ENCODE peak calls at places on chromosomes 6 and 20, in four cellular contexts. Z, C, N and I are unnamed samples. For H3K27me3, the result is how much of the 10 kb centered on the place peaks cover.

GRCh38 chr20:37360515-37361115 is 14.7 kb downstream of the SRC start:
- DNase-seq in Z (no peak), C (no peak), N (no peak), I (peak)

GRCh38 chr6:109491207-109491938 is 8.4 kb upstream of the ZBTB24 start:
- DNase-seq in Z (no peak), C (no peak), N (peak), I (no peak)

GRCh38 chr6:21263531-21264287 is 329.8 kb upstream of the SOX4 start:
- DNase-seq in Z (no peak), C (no peak), N (no peak), I (no peak)

GRCh38 chr6:52297433-52297832 is 12.9 kb upstream of the MCM3 start:
- DNase-seq in Z (no peak), C (no peak), N (no peak), I (no peak)

GRCh38 chr6:132128424-132128823 is 177.3 kb upstream of the CCN2 start:
- DNase-seq in Z (no peak), C (no peak), N (peak), I (no peak)

GRCh38 chr20:35237486-35237885 is 11.0 kb downstream of the MMP24 start:
- DNase-seq in Z (no peak), C (no peak), N (no peak), I (no peak)

GRCh38 chr6:52726741-52727535 is 36.3 kb downstream of the GSTA2 start:
- DNase-seq in Z (no peak), C (no peak), N (no peak), I (no peak)

GRCh38 chr20:37936451-37936850 is 33.5 kb downstream of the VSTM2L start:
- DNase-seq in Z (no peak), C (no peak), N (no peak), I (no peak)

GRCh38 chr6:42735976-42736375 is 9.9 kb downstream of the TBCC start:
- DNase-seq in Z (no peak), C (no peak), N (no peak), I (no peak)

GRCh38 chr6:100217641-100218040 is 223.6 kb upstream of the MCHR2 start:
- DNase-seq in Z (no peak), C (no peak), N (no peak), I (no peak)

GRCh38 chr6:122754191-122754731 is 25.3 kb upstream of the FABP7 start:
- DNase-seq in Z (no peak), C (no peak), N (no peak), I (no peak)

GRCh38 chr6:25278557-25278913 is 639 bp upstream of the CARMIL1 start:
- DNase-seq in Z (no peak), C (no peak), N (no peak), I (no peak)

GRCh38 chr6:75611702-75612375 is 10.2 kb downstream of the SENP6 start:
- DNase-seq in Z (no peak), C (no peak), N (peak), I (no peak)

GRCh38 chr6:27582928-27583725 is 110.2 kb upstream of the ZNF184 start:
- DNase-seq in Z (no peak), C (no peak), N (peak), I (no peak)

GRCh38 chr6:12420626-12421025 is 130.5 kb downstream of the EDN1 start:
- DNase-seq in Z (no peak), C (no peak), N (peak), I (no peak)

GRCh38 chr20:36310215-36310981 is 4.3 kb downstream of the DLGAP4 start:
- DNase-seq in Z (no peak), C (no peak), N (no peak), I (no peak)

GRCh38 chr6:63636516-63636968 is 940 bp downstream of the PHF3 start:
- DNase-seq in Z (peak), C (peak), N (peak), I (peak)

GRCh38 chr20:33554914-33555420 is 65.1 kb downstream of the CBFA2T2 start:
- DNase-seq in Z (no peak), C (peak), N (peak), I (no peak)

GRCh38 chr6:170135461-170135820 is 155.4 kb downstream of the DLL1 start:
- DNase-seq in Z (no peak), C (no peak), N (no peak), I (no peak)

GRCh38 chr6:107489636-107490567 is at the start of gene SOBP:
- DNase-seq in Z (peak), C (peak), N (peak), I (peak)

GRCh38 chr20:51749674-51750036 is 18.5 kb downstream of the ATP9A start:
- DNase-seq in Z (no peak), C (no peak), N (peak), I (no peak)

GRCh38 chr6:130322673-130323268 is 43.0 kb upstream of the TMEM200A start:
- DNase-seq in Z (peak), C (peak), N (peak), I (peak)

GRCh38 chr6:8170245-8170644 is 67.9 kb upstream of the EEF1E1 start:
- DNase-seq in Z (no peak), C (no peak), N (no peak), I (no peak)

GRCh38 chr20:24694727-24695528 is 225.5 kb downstream of the SYNDIG1 start:
- DNase-seq in Z (no peak), C (no peak), N (no peak), I (peak)

GRCh38 chr20:22768266-22768665 is 183.9 kb upstream of the FOXA2 start:
- DNase-seq in Z (no peak), C (no peak), N (no peak), I (no peak)

GRCh38 chr20:22762576-22763256 is 178.3 kb upstream of the FOXA2 start:
- DNase-seq in Z (no peak), C (no peak), N (no peak), I (no peak)

GRCh38 chr20:22768779-22769178 is 184.4 kb upstream of the FOXA2 start:
- DNase-seq in Z (no peak), C (no peak), N (no peak), I (no peak)

GRCh38 chr20:22757424-22758189 is 173.2 kb upstream of the FOXA2 start:
- DNase-seq in Z (no peak), C (no peak), N (no peak), I (no peak)

DNA sequence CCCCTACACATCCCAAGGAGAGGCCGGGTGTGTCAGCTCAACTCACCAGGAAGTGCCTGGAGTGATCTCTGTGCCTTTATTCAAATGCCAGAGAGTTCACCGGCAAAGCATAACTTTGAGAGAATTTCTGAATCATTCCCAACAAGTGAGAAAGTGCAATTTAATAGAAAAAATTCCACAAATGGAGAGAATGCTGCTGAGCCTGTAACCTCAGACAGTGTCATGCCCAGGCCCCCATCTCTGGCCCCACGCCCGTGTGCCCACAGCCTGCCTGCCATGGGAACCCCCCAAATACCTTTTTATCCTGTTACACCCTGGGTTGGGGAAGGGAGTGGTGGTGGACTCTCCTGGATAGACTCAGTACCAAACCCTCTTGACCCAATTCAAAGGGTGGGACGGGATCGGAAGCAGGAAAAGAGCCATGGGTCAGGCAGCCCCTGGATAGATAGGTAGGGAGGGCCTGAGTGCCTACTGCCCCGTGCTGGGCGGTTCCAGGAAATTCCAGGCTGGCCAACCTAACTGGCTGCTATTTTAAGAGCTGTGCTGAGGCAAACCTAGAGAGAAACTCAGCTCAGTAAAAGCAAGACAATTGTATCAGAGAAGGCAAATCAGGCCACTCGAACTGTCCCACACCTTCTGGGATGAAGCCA is 179.0 kb upstream of the FOXA2 start:
- DNase-seq in Z (no peak), C (no peak), N (no peak), I (no peak)
- H3K27ac ChIP-seq in Z (no peak), C (no peak), N (peak), I (no peak)

GRCh38 chr6:143971453-143971852 is 36.6 kb downstream of the PLAGL1 start:
- DNase-seq in Z (no peak), C (no peak), N (peak), I (no peak)
- H3K27me3 ChIP-seq in Z (under half), C (under half), N (under half), I (under half)

GRCh38 chr6:148760568-148761531 is 14.0 kb downstream of the UST start:
- DNase-seq in Z (peak), C (no peak), N (peak), I (peak)
- H3K4me3 ChIP-seq in Z (peak), C (peak), N (peak), I (no peak)

GRCh38 chr6:164507197-164507957 is 802.0 kb downstream of the C6orf118 start:
- DNase-seq in Z (no peak), C (no peak), N (no peak), I (peak)
- H3K27ac ChIP-seq in Z (no peak), C (no peak), N (no peak), I (peak)

DNA sequence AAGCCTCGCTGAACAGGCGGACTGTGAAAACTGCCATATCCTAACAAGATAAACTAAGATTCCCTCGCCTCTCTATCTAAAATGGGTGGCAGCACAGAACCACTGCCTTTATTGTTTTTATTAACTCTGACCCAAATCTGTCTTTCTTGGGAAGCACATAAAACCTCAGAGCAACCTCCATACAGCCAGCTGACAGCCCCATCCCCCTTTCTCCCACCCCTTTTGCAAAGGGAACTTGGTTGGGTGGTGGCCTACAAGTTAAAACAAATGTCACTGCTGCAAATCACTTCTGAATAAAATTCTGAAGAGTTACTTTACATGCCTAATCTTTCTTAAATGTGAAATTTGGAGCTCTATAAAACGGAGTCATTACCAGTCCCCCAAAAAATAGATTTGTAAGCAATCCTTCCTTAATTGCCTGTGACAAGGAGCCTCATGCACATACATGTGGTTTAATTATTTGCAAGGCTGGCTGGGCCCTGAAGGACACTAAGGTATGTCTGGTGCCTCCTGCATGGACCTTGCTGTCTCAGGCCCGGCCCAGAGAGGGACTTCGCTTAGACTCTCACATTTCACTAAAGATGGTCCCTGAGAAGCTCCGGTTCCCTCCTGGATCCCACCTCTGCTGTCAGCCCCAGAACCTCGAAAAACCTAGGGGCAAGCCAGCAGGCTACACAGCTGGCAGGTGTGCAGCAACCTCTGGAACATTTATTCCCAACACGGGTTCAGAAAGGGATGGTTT is 21.7 kb downstream of the PXDC1 start:
- DNase-seq in Z (no peak), C (no peak), N (no peak), I (no peak)
- H3K27me3 ChIP-seq in Z (under half), C (under half), N (under half), I (under half)

GRCh38 chr6:1747531-1747930 is 137.8 kb downstream of the FOXC1 start:
- DNase-seq in Z (no peak), C (no peak), N (no peak), I (no peak)
- H3K4me3 ChIP-seq in Z (no peak), C (no peak), N (no peak), I (no peak)

GRCh38 chr20:53586640-53587039 is 7.0 kb downstream of the ZNF217 start:
- DNase-seq in Z (peak), C (no peak), N (no peak), I (no peak)
- H3K27ac ChIP-seq in Z (peak), C (peak), N (peak), I (no peak)

GRCh38 chr20:58596244-58597010 is 54.7 kb upstream of the STX16 start:
- DNase-seq in Z (no peak), C (no peak), N (no peak), I (no peak)

GRCh38 chr20:58592076-58592695 is 58.9 kb upstream of the STX16 start:
- DNase-seq in Z (no peak), C (no peak), N (no peak), I (no peak)

GRCh38 chr20:58597021-58597940 is 53.8 kb upstream of the STX16 start:
- DNase-seq in Z (peak), C (no peak), N (no peak), I (no peak)

GRCh38 chr20:58593880-58594473 is 57.1 kb upstream of the STX16 start:
- DNase-seq in Z (no peak), C (no peak), N (no peak), I (no peak)

GRCh38 chr20:58595167-58595566 is 55.9 kb upstream of the STX16 start:
- DNase-seq in Z (no peak), C (no peak), N (no peak), I (no peak)
- H3K27me3 ChIP-seq in Z (under half), C (under half), N (under half), I (under half)

DNA sequence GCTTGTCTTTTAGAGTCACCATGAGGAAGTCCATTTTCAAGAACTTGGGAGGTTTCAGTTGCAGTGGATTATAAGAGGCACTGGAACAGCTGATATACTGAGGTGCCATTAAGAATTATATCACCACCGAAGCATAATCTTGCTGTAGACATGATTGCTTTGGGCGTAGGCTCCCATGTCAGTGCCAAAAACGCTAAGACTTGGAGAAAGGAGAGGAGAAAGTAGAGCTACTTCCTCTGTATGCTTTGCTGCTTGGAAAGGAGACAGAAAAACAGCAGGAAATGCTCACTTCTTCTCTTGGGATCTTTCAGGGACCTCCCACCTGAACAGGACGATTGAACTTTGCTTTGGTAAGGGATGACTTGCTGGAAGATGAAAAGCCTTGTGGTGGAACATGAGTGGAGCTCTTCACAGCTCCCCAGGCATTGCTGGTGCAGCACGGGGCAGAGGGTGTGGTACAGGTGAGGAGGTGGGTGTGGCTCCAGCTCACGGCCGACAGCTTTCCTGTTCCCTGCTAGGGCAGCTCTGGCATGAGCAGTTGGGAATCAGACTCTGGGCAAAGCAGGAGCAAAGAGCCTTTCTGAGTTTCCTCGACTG is 190.4 kb upstream of the JAG1 start:
- DNase-seq in Z (peak), C (no peak), N (no peak), I (no peak)
- H3K4me3 ChIP-seq in Z (peak), C (no peak), N (no peak), I (no peak)

DNA sequence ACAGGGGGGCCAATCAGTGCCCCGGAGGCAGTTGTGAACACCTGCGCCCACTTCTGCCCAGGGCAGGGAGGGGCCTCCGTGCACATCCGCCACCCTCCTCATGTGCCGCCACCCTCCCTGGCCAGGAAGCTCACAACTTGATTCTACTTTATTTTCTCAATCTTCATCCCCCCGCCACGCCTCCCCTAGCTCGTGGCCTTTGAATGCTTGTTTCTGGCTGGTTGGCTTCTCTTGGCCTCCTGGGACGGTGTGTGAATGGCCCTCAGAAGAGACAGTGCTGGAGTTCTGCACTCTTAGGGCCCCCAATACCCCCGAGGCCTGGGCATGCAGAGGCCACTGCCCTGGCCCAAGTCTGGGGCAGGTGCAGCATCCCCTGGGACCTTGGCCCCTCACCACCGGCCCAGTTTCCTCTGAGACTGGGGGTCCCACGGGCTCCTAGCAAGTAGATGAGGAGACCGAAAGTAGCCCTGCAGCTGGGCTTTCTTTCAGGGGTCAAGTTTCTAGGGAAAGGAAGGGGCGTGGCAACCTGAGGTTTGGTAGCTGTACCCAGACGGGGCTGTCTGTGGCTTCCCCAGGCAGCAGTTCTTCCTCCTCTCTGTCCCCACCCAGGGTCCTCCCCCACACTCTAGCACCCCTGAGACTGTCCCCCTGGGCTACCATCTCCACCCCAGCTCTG is 1.3 kb downstream of the RGS19 start:
- DNase-seq in Z (peak), C (peak), N (no peak), I (no peak)
- H3K27ac ChIP-seq in Z (peak), C (peak), N (no peak), I (no peak)